ENCODE peak calls at places on chromosomes 13 and 19, in four cellular contexts. E is breast epithelium, F is GM13977, G is thoracic aorta. Q is an unnamed sample.

GRCh38 chr19:5407356-5407755 is 47.9 kb upstream of the ZNRF4 start:
- DNase-seq in E (no peak), F (no peak), G (no peak), Q (no peak)

GRCh38 chr13:108227651-108228272 is 9.6 kb downstream of the ABHD13 start:
- DNase-seq in E (no peak), F (no peak), G (no peak), Q (peak; percentile 38)

GRCh38 chr13:108455320-108455719 is 174.1 kb upstream of the MYO16 start:
- DNase-seq in E (no peak), F (no peak), G (no peak), Q (no peak)

GRCh38 chr13:66673401-66673800 is 556.7 kb downstream of the PCDH9 start:
- DNase-seq in E (no peak), F (no peak), G (no peak), Q (no peak)

GRCh38 chr13:51455532-51455931 is 2.7 kb upstream of the INTS6 start:
- DNase-seq in E (no peak), F (no peak), G (no peak), Q (no peak)

GRCh38 chr19:6047256-6047655 is 63.0 kb downstream of the RFX2 start:
- DNase-seq in E (no peak), F (no peak), G (no peak), Q (no peak)

GRCh38 chr13:24271231-24271610 is 38.2 kb upstream of the C1QTNF9 start:
- DNase-seq in E (no peak), F (no peak), G (no peak), Q (no peak)

GRCh38 chr13:74662895-74663294 is 528.7 kb upstream of the KLF12 start:
- DNase-seq in E (no peak), F (no peak), G (no peak), Q (no peak)

GRCh38 chr19:16326401-16327130 is 1.9 kb downstream of the KLF2 start:
- DNase-seq in E (no peak), F (no peak), G (no peak), Q (peak; percentile 60)

GRCh38 chr13:73684286-73684685 is 449.9 kb downstream of the KLF12 start:
- DNase-seq in E (peak; percentile 23), F (no peak), G (no peak), Q (no peak)

GRCh38 chr19:5093953-5094718 is 125.2 kb downstream of the KDM4B start:
- DNase-seq in E (no peak), F (no peak), G (no peak), Q (no peak)

GRCh38 chr13:112353856-112354255 is 22.3 kb upstream of the SPACA7 start:
- DNase-seq in E (no peak), F (no peak), G (no peak), Q (no peak)

GRCh38 chr13:31179241-31179640 is 17.5 kb upstream of the HSPH1 start:
- DNase-seq in E (no peak), F (no peak), G (no peak), Q (no peak)

GRCh38 chr13:36769545-36769944 is 49.5 kb upstream of the RFXAP start:
- DNase-seq in E (no peak), F (no peak), G (no peak), Q (no peak)

GRCh38 chr19:43432866-43433673 is 18.4 kb downstream of the TEX101 start:
- DNase-seq in E (no peak), F (peak; percentile 70), G (no peak), Q (peak; percentile 74)

GRCh38 chr13:97360610-97361009 is 73.4 kb upstream of the RAP2A start:
- DNase-seq in E (no peak), F (no peak), G (no peak), Q (no peak)

GRCh38 chr13:97364031-97364430 is 69.9 kb upstream of the RAP2A start:
- DNase-seq in E (no peak), F (no peak), G (no peak), Q (no peak)

GRCh38 chr13:97356592-97356991 is 77.4 kb upstream of the RAP2A start:
- DNase-seq in E (no peak), F (no peak), G (no peak), Q (no peak)

GRCh38 chr13:97354808-97355207 is 79.2 kb upstream of the RAP2A start:
- DNase-seq in E (no peak), F (no peak), G (no peak), Q (no peak)

DNA sequence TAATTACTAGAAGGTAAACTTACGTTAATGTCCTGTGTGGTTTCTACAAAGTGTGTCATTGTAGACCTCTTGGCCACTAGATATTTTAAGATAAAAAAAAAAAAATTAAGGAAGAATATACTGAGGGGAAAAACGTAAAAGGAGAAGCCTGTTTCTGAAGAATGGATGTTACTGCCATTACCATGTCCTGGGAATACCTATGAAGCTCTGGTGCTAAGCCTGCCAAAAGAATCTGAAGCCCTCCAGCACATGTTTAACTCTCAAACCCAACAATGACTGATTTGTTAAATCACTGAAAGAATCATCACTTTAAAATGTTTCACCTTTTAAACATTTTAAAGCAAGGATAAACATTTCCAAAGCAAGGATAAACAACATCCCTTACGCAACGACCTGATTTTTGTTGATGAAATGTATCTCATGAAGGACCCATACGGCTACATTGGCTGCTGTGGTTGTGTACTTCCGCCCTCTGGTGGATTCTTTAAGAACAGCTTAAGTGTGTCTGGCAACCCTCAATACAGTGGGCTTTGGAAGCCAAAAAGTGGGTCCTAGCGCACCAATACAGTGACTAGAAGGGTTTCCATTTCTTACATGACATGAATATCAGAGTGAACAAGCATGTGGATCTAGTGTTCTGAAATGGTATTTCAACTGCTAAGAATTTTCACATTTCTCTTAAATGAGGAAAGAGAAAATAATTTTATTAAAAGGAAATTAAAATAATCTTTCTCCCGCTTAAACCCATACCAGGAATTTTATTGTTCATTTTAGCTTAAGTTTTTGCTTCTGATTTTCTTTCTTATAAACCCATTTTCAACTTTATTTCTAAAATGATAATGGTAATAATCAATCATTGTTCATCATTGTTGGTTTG is 74.5 kb upstream of the RAP2A start:
- DNase-seq in E (peak; percentile 48), F (peak; percentile 49), G (no peak), Q (peak; percentile 55)
- TF ChIP-seq CTCF in E (peak; percentile 85), F (peak; percentile 83), G (peak; percentile 83), Q (peak; percentile 55)

DNA sequence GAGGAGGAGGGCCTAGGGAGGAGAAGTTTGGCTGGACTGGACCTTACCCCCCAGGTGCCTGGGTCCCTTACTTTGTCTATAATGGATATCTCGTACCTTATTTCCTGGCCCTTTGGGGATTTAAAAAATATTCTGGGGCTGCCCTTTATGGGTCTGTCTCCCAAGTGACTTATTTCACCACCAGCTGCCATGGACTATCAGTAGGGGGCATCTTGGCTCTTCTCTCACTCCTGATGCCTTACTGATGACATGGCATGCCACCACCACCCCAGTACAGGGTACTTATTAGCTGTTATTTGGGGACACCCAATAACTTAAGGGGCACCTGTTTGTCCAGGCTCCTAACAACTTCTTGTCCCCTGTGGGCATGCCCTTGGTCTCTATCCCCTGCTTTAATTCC is 38.0 kb downstream of the NFIX start:
- DNase-seq in E (no peak), F (no peak), G (no peak), Q (no peak)
- TF ChIP-seq CTCF in E (no peak), F (no peak), G (no peak), Q (no peak)

DNA sequence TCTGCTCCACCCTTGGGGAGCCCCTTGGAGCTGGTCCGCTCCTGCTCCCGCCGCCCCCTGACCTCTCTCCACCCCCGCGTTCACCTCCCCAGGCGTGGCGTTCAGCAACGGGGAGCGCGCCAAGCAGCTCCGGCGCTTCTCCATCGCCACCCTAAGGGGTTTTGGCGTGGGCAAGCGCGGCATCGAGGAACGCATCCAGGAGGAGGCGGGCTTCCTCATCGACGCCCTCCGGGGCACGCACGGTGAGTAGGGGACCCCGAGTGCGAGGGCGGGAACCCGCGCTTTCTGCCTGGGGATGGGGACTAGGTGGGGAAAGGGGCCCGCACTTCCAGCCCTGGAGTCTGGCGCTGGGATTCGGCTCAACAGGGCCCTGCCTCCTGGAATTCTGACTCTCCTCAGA is 1.7 kb downstream of the CYP2A13 start:
- DNase-seq in E (no peak), F (no peak), G (no peak), Q (peak; percentile 1)
- TF ChIP-seq CTCF in E (no peak), F (no peak), G (no peak), Q (no peak)

DNA sequence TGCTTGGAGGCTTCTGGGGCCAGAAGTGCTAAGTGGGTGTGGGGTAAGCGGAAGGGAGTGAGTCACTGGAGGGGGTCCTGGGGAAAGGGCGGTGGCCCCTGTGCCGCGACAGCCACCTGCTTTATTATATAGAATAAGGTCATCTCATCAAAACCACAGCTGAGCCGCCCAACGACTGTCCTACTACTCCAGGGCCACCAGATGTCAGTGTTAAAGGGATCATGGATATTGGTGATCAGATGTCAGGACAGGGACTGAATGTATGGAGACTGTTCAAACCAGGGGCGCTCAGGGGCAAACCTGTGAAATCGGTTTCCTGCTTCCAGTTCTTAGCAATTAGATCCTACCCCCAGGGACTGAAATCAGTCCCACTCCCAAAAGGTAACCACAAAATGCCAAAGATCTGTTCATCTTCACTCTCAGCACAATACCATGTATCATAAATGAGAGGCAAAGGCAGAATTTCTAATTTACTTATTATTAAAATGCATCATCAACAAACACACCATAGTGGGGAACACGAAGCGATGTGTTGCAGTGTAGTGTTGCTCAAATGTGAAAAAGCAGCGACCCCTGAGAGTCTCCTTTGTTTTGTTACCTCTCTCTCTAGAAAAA is 24.5 kb downstream of the ARL11 start:
- DNase-seq in E (no peak), F (peak; percentile 64), G (no peak), Q (peak; percentile 55)
- TF ChIP-seq CTCF in E (peak; percentile 28), F (peak; percentile 54), G (peak; percentile 34), Q (peak; percentile 23)

DNA sequence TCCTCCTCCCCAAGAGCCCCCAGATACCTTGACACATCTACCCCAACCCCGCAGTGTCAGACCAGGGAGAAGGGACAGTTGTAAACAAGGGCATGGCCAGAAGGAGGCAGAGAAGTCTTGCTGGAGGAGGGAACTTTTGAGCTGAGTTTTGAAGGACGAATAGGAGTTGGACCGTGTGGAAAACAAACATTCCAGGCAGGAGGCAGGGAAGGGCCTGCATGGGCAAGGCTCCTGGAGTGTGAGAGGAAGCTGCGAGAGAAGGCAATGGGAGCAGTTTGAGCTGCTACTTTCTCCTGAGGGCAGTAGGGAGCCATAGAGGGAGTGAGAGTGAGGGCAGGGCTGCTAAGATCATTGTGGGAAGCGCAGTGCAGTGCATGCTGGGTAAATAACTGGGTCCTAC is 23.3 kb downstream of the IL12RB1 start:
- DNase-seq in E (no peak), F (no peak), G (no peak), Q (no peak)
- TF ChIP-seq CTCF in E (no peak), F (peak; percentile 13), G (no peak), Q (no peak)

GRCh38 chr19:55079400-55080038 is 3.9 kb downstream of the EPS8L1 start:
- DNase-seq in E (no peak), F (no peak), G (no peak), Q (no peak)

GRCh38 chr19:55082023-55082851 is 6.6 kb downstream of the EPS8L1 start:
- DNase-seq in E (no peak), F (peak; percentile 86), G (no peak), Q (peak; percentile 72)

GRCh38 chr19:55080121-55080914 is 4.6 kb downstream of the EPS8L1 start:
- DNase-seq in E (peak; percentile 73), F (peak; percentile 86), G (no peak), Q (peak; percentile 88)

GRCh38 chr19:55081773-55082022 is 6.0 kb downstream of the EPS8L1 start:
- DNase-seq in E (no peak), F (no peak), G (no peak), Q (no peak)

GRCh38 chr19:55080915-55081772 is 5.5 kb downstream of the EPS8L1 start:
- DNase-seq in E (peak; percentile 80), F (peak; percentile 99), G (no peak), Q (peak; percentile 99)
- TF ChIP-seq CTCF in E (no peak), F (no peak), G (no peak), Q (no peak)